ENCODE peak calls at places on chromosomes 13 and 19, in six cellular contexts. C, M, P, R, Q and W are unnamed samples.

GRCh38 chr13:113832631-113833030 is 31.2 kb downstream of the GAS6 start:
- DNase-seq in C (no peak), R (no peak), P (no peak), Q (no peak), M (no peak), W (no peak)

GRCh38 chr19:51702754-51703654 is 9.9 kb downstream of the SPACA6 start:
- DNase-seq in M (peak; percentile 73), C (no peak), R (no peak), P (no peak), Q (peak; percentile 89), W (no peak)

GRCh38 chr13:111952814-111953213 is 114.1 kb upstream of the SOX1 start:
- DNase-seq in C (no peak), R (no peak), M (peak; percentile 25), Q (no peak), P (no peak), W (no peak)

GRCh38 chr13:38979891-38980627 is 10.6 kb downstream of the STOML3 start:
- DNase-seq in C (no peak), R (no peak), Q (peak; percentile 8), P (peak; percentile 44), M (no peak), W (no peak)

GRCh38 chr19:11123076-11123567 is 32.5 kb downstream of the SPC24 start:
- DNase-seq in R (no peak), M (no peak), Q (no peak), P (no peak), C (no peak), W (no peak)

GRCh38 chr13:100130092-100130491 is 41.2 kb downstream of the PCCA start:
- DNase-seq in M (no peak), C (no peak), P (no peak), R (peak; percentile 7), Q (no peak), W (no peak)

GRCh38 chr13:55361141-55361540 is 1779.6 kb upstream of the PRR20A start:
- DNase-seq in Q (no peak), R (peak; percentile 2), C (no peak), P (peak; percentile 34), M (no peak), W (no peak)

GRCh38 chr13:30396434-30397075 is 25.7 kb upstream of the UBE2L5 start:
- DNase-seq in P (no peak), R (peak; percentile 26), Q (no peak), C (no peak), M (no peak), W (no peak)

GRCh38 chr13:113915012-113915763 is 51.3 kb upstream of the GAS6 start:
- DNase-seq in R (no peak), M (peak; percentile 44), P (no peak), Q (no peak), C (no peak), W (no peak)

GRCh38 chr13:66574606-66575005 is 655.5 kb downstream of the PCDH9 start:
- DNase-seq in M (no peak), C (no peak), R (no peak), Q (no peak), P (no peak), W (no peak)

GRCh38 chr13:93847162-93847561 is 620.6 kb downstream of the GPC6 start:
- DNase-seq in R (peak; percentile 80), C (no peak), P (peak; percentile 83), Q (no peak), M (no peak), W (peak; percentile 42)

GRCh38 chr19:48190288-48191284 is 20.1 kb downstream of the ZSWIM9 start:
- DNase-seq in Q (peak; percentile 96), M (peak; percentile 57), C (no peak), R (peak; percentile 97), P (peak; percentile 56), W (peak; percentile 27)

GRCh38 chr19:55410168-55410567 is 2.6 kb upstream of the UBE2S start:
- DNase-seq in Q (no peak), R (no peak), M (no peak), C (peak; percentile 1), P (no peak), W (no peak)

GRCh38 chr13:39483326-39483725 is 119.7 kb downstream of the LHFPL6 start:
- DNase-seq in P (no peak), C (no peak), Q (no peak), R (no peak), M (no peak), W (no peak)

GRCh38 chr13:53137777-53138176 is 109.2 kb downstream of the OLFM4 start:
- DNase-seq in C (no peak), P (peak; percentile 81), R (peak; percentile 4), Q (no peak), M (no peak), W (peak; percentile 66)

GRCh38 chr19:54106716-54107115 is 4.1 kb downstream of the NDUFA3 start:
- DNase-seq in R (no peak), Q (peak; percentile 31), M (no peak), C (no peak), P (no peak), W (no peak)

GRCh38 chr19:33133438-33134031 is 1.6 kb downstream of the WDR88 start:
- DNase-seq in M (no peak), R (no peak), P (peak; percentile 51), C (no peak), Q (peak; percentile 74), W (no peak)

GRCh38 chr13:47794963-47795362 is 206.1 kb downstream of the SUCLA2 start:
- DNase-seq in C (no peak), P (peak; percentile 5), R (peak; percentile 29), Q (peak; percentile 45), M (no peak), W (no peak)

GRCh38 chr19:6267552-6268381 is 12.0 kb downstream of the MLLT1 start:
- DNase-seq in R (no peak), M (no peak), P (no peak), Q (no peak), C (no peak), W (no peak)

GRCh38 chr19:4694211-4694987 is 24.3 kb upstream of the MYDGF start:
- DNase-seq in Q (no peak), M (no peak), P (peak; percentile 98), R (peak; percentile 100), C (peak; percentile 88), W (peak; percentile 85)

GRCh38 chr19:39126593-39127187 is 1.1 kb downstream of the PAK4 start:
- DNase-seq in M (no peak), Q (peak; percentile 74), R (peak; percentile 54), C (peak; percentile 46), P (peak; percentile 37), W (no peak)

GRCh38 chr13:71320452-71320851 is 546.6 kb downstream of the DACH1 start:
- DNase-seq in R (peak; percentile 38), C (no peak), Q (peak; percentile 1), M (no peak), P (peak; percentile 49), W (peak; percentile 7)

GRCh38 chr13:100234006-100234405 is 145.1 kb downstream of the PCCA start:
- DNase-seq in M (no peak), P (no peak), R (no peak), C (no peak), Q (no peak), W (no peak)

GRCh38 chr19:13873776-13874515 is 3.0 kb upstream of the NANOS3 start:
- DNase-seq in Q (peak; percentile 59), M (no peak), P (no peak), C (peak; percentile 18), R (no peak), W (no peak)

GRCh38 chr13:46603165-46603603 is 50.2 kb downstream of the LRCH1 start:
- DNase-seq in R (peak; percentile 11), Q (peak; percentile 20), M (no peak), C (no peak), P (no peak), W (no peak)

GRCh38 chr19:29623726-29624488 is 17.8 kb downstream of the POP4 start:
- DNase-seq in M (no peak), R (no peak), P (no peak), C (no peak), Q (peak; percentile 37), W (no peak)

GRCh38 chr19:7294571-7295212 is 478 bp upstream of the INSR start:
- DNase-seq in C (no peak), R (peak; percentile 48), M (peak; percentile 89), Q (peak; percentile 79), P (peak; percentile 35), W (no peak)

GRCh38 chr13:36920612-36921185 is 661 bp upstream of the SMAD9 start:
- DNase-seq in P (no peak), M (no peak), Q (no peak), R (no peak), C (no peak), W (no peak)

GRCh38 chr13:36919206-36919832 is 719 bp downstream of the SMAD9 start:
- DNase-seq in P (peak; percentile 9), M (peak; percentile 76), R (peak; percentile 8), Q (peak; percentile 81), C (no peak), W (no peak)

GRCh38 chr13:36915891-36916640 is 4.0 kb downstream of the SMAD9 start:
- DNase-seq in P (no peak), Q (no peak), M (no peak), R (no peak), C (no peak), W (no peak)

GRCh38 chr13:36919833-36920611 is at the start of gene SMAD9:
- DNase-seq in R (peak; percentile 48), M (peak; percentile 86), P (peak; percentile 59), Q (peak; percentile 85), C (no peak), W (no peak)

DNA sequence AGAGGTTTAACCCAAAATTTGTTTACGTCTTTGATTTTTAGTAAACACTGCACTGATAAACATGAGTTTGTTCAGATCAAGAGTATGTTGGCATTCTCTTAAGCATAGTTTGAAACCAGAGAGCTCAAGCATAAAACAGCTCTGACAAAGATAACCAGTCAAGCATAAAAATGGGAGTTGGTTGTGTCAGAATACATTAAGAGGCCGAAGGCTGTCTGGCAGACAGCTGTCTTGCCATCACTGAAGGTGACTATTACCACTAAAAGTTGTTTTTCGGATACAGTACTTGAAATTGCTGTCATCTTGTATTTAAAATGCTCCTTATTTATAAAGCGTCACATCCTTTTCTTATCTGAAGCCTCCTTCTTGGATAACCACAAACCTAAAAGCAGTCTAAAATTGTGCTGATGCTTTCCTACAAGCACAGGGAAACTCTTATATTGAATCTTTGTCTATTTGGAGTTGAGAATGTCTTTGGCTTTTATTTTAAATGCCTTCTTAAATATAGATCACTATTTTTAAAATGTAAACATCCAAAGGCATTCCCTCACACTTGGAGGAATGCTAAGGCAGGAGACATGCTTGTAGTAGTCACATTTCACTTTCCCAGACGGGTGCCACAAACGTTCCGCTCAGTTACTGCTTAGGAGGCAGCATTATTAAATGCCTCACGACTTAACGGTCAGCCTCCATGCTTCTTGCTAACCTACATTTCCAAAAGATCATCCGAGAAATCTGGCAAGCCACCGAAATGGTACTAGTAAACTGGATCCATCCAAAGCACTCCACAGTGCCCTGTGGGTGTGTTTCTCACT is 1.6 kb downstream of the SMAD9 start:
- DNase-seq in C (no peak), P (peak; percentile 23), Q (no peak), R (no peak), M (no peak), W (no peak)
- H3K27me3 ChIP-seq in C (peaks cover 11% of the 10 kb centered on the region), P (no peaks in the 10 kb centered on the region), Q (peaks cover 16% of the 10 kb centered on the region), R (no peaks in the 10 kb centered on the region), M (no peaks in the 10 kb centered on the region), W (no peaks in the 10 kb centered on the region)

GRCh38 chr19:43638214-43638990 is 1.2 kb downstream of the CADM4 start:
- DNase-seq in P (no peak), M (no peak), C (no peak), Q (peak; percentile 26), R (no peak), W (no peak)
- H3K27me3 ChIP-seq in P (peaks cover 33% of the 10 kb centered on the region), M (no peaks in the 10 kb centered on the region), C (peaks cover 6% of the 10 kb centered on the region), Q (peaks cover 47% of the 10 kb centered on the region), R (no peaks in the 10 kb centered on the region), W (peaks cover 33% of the 10 kb centered on the region)

GRCh38 chr19:18612772-18613588 is at the start of gene TMEM59L:
- DNase-seq in P (no peak), Q (peak; percentile 91), M (no peak), C (no peak), R (no peak), W (no peak)
- H3K27me3 ChIP-seq in P (peaks cover 64% of the 10 kb centered on the region), Q (peaks cover 69% of the 10 kb centered on the region), M (peaks cover 40% of the 10 kb centered on the region), C (peaks cover 83% of the 10 kb centered on the region), R (peaks cover 66% of the 10 kb centered on the region), W (peaks cover 71% of the 10 kb centered on the region)

GRCh38 chr19:710767-711166 is 2.0 kb downstream of the PALM start:
- DNase-seq in C (no peak), M (no peak), P (no peak), R (no peak), Q (peak; percentile 39), W (no peak)
- H3K27me3 ChIP-seq in C (peaks cover 12% of the 10 kb centered on the region), M (peaks cover 14% of the 10 kb centered on the region), P (peaks cover 16% of the 10 kb centered on the region), R (no peaks in the 10 kb centered on the region), Q (peaks cover 4% of the 10 kb centered on the region), W (peaks cover 17% of the 10 kb centered on the region)